ENCODE peak calls at places on chromosomes 4 and X, in four cellular contexts. T, P, D and S are unnamed samples.

GRCh38 chr4:54626113-54626512 is 31.6 kb upstream of the KIT start:
- DNase-seq in T (no peak), P (no peak), D (no peak), S (no peak)

GRCh38 chr4:87058272-87059073 is 123.7 kb downstream of the AFF1 start:
- DNase-seq in T (no peak), P (peak), D (no peak), S (no peak)

GRCh38 chrX:100883654-100884053 is 9.5 kb upstream of the NOX1 start:
- DNase-seq in T (peak), P (no peak), D (no peak), S (no peak)

GRCh38 chr4:150173854-150174398 is 95.7 kb downstream of the DCLK2 start:
- DNase-seq in T (peak), P (no peak), D (no peak), S (no peak)

GRCh38 chr4:25532579-25532978 is 123.1 kb upstream of the SLC34A2 start:
- DNase-seq in T (no peak), P (no peak), D (no peak), S (no peak)

GRCh38 chrX:71545364-71545763 is 12.5 kb downstream of the OGT start:
- DNase-seq in T (no peak), P (peak), D (no peak), S (no peak)

GRCh38 chr4:147739239-147739823 is 7.4 kb downstream of the ARHGAP10 start:
- DNase-seq in T (no peak), P (no peak), D (no peak), S (no peak)

GRCh38 chrX:6163761-6164160 is 64.9 kb downstream of the NLGN4X start:
- DNase-seq in T (no peak), P (no peak), D (no peak), S (no peak)

GRCh38 chr4:21882050-21882839 is 66.3 kb downstream of the KCNIP4 start:
- DNase-seq in T (no peak), P (no peak), D (no peak), S (peak)

GRCh38 chr4:136864580-136865185 is 667.6 kb downstream of the PCDH18 start:
- DNase-seq in T (peak), P (peak), D (peak), S (peak)

GRCh38 chr4:87884976-87885574 is 52.3 kb downstream of the MEPE start:
- DNase-seq in T (no peak), P (no peak), D (no peak), S (no peak)

GRCh38 chr4:182188622-182189021 is 54.6 kb upstream of the TENM3 start:
- DNase-seq in T (no peak), P (no peak), D (no peak), S (peak)

GRCh38 chrX:56745019-56745418 is 16.0 kb downstream of the NBDY start:
- DNase-seq in T (peak), P (no peak), D (no peak), S (peak)

GRCh38 chrX:102129473-102129872 is 4.0 kb downstream of the TCEAL2 start:
- DNase-seq in T (peak), P (no peak), D (no peak), S (peak)

GRCh38 chr4:54226399-54227260 is 2.5 kb upstream of the PDGFRA start:
- DNase-seq in T (no peak), P (no peak), D (no peak), S (peak)

GRCh38 chrX:13380230-13380629 is 60.4 kb upstream of the ATXN3L start:
- DNase-seq in T (peak), P (no peak), D (no peak), S (peak)
- TF ChIP-seq FOS in T (peak), P (no peak), D (no peak), S (no peak)

DNA sequence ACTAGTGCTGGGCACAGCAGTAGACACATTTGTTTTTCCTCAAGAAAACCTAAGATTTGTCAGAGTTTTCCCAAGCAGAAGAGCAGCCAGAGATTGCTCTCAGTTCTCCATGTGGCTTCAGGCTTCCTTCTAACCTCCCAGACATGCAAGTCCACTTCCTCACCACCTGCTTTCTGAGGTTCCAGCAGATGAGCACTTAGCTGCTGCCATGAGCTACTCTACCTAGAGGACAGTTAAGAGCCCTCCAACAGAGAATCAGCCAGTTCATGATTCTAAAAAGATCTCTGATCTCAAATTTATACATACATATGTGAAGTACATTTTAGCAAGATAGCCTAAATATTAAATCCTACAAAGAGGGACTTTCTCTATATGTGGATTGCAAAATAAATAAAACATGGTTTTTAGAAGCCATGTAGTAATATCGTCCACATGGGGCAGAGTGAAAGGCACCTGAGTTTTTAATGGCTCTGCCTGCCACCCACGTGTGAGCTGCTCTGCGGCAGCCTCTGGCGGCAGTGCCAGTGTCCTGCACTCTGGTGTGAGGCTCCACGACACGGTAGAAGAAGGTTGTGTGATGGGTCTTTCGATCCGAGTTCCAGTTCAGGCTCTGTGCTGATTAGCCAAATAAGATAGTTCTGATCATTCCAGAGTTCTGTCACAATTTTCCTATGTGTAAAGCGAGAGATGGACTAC is 10.3 kb downstream of the CYP4V2 start:
- DNase-seq in T (no peak), P (peak), D (no peak), S (peak)
- TF ChIP-seq FOS in T (no peak), P (no peak), D (no peak), S (no peak)

DNA sequence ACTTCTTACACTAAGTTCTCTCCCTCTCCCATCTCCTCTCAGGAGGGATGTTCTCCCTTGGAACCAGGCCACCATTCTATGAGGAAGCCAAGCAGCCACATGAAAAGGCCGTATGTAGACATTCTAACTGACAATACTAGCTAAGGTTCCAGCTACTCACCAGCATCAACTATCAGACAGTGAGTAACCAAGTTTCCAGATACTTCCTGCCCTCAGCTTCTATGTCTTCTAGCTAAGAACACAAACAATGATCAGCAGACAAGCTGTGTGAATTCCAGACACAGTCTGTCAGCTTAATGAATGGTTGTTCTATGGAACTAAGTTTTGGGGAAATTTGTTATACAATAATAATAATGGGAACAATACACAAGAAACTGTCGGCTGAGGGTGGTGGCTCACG is 50.8 kb downstream of the SMIM14 start:
- DNase-seq in T (peak), P (no peak), D (no peak), S (peak)
- TF ChIP-seq FOS in T (no peak), P (no peak), D (no peak), S (peak)

DNA sequence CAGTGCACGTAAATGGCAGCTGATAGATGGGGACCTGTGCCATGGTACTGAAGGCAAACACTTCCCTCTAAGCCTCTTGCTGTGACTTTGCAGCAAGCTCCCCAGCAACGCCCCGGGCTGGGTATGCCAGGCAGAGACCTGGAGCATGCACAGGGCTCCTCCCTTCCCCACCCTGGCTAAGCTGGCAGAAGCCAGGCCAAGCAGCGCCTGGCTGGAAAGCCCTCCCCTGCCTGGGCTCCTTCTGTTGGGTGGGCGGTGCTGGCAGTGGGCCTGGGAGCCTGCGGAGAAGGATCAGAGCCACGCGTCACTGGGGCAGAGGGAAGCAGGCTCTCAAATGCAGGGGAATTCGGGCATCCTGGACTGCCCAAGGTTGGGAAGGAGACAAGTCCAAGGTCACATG is 3.6 kb downstream of the ATP2B3 start:
- DNase-seq in T (no peak), P (no peak), D (no peak), S (peak)
- TF ChIP-seq FOS in T (no peak), P (no peak), D (no peak), S (no peak)

GRCh38 chr4:157048248-157048647 is 27.7 kb upstream of the GLRB start:
- DNase-seq in T (no peak), P (no peak), D (no peak), S (peak)
- TF ChIP-seq FOS in T (no peak), P (no peak), D (no peak), S (no peak)

GRCh38 chr4:119518230-119518892 is 110.2 kb downstream of the PDE5A start:
- DNase-seq in T (no peak), P (no peak), D (no peak), S (no peak)

GRCh38 chr4:119512398-119512797 is 116.2 kb downstream of the PDE5A start:
- DNase-seq in T (no peak), P (no peak), D (no peak), S (no peak)

GRCh38 chr4:119518915-119519410 is 109.6 kb downstream of the PDE5A start:
- DNase-seq in T (no peak), P (no peak), D (no peak), S (no peak)

GRCh38 chr4:119521306-119521705 is 107.3 kb downstream of the PDE5A start:
- DNase-seq in T (no peak), P (no peak), D (no peak), S (no peak)

DNA sequence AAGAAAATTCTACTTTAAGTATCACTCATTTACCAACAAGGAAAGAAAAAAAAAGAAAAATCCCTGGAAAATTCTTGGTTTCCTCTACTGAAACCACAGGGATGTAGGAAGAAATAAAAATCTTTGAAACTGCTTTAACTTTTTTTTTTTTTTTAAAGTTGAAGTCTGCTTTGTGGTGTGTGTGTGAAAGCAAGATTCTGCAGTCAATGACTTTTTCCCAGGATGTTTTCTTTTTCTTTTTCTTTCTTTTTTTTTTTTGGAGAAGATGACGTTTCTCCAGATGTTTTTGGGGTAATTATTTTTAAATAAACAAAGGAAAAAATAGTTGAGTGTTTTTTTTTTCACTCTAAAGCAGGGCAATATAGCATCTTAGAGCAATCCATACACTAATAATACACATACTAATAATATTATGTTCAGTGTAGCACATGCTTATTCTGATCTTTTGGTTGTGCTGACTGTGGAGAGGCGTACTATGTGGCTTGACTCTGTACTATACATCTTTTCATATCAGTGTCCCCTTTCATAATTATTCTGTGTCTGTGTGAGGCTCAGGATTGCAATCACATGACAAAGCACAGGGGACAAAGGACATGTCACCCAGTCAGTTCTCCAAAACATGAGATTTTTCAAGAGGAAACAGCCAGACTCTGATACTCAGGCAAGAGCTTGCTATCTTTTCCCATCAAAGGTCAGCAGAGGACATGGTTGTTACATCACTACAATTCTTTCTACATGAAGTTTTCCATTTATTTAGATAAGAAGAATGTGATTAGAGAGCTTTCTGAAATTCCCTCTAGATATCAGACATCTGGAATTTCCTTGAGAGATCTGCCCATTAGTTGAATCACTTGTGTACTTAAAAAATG is 111.0 kb downstream of the PDE5A start:
- DNase-seq in T (peak), P (no peak), D (no peak), S (peak)
- TF ChIP-seq FOS in T (no peak), P (no peak), D (no peak), S (no peak)

GRCh38 chrX:11171956-11172355 is 60.8 kb downstream of the HCCS start:
- DNase-seq in T (no peak), P (no peak), D (no peak), S (no peak)

DNA sequence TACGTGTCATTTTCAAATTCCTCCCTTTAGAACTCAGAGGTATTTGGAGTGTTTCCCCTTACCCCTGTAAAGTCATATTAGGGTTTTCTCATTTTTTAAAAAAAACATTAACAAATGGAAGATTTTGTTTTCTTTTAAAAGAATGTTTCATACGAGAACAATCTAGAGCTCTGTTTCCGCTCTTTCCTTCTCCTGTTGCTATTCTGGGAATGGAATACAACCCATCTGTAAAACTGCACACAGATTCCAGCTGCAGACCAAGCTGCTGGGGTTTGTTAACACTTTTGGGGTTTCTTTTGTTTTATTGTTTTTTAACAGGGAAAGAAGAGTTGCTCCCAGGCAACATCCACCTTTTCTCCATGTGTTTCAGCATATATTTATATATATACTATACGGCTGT is 61.3 kb downstream of the HCCS start:
- DNase-seq in T (no peak), P (no peak), D (no peak), S (no peak)
- TF ChIP-seq FOS in T (no peak), P (no peak), D (no peak), S (no peak)

GRCh38 chr4:47122592-47123291 is 91.4 kb downstream of the GABRB1 start:
- DNase-seq in T (peak), P (peak), D (peak), S (peak)
- TF ChIP-seq FOS in T (no peak), P (no peak), D (no peak), S (no peak)

GRCh38 chr4:8345946-8346814 is 76.6 kb downstream of the HTRA3 start:
- DNase-seq in T (no peak), P (no peak), D (no peak), S (no peak)

GRCh38 chr4:8346838-8347605 is 77.5 kb downstream of the HTRA3 start:
- DNase-seq in T (peak), P (no peak), D (no peak), S (no peak)

GRCh38 chr4:8348071-8348470 is 78.5 kb downstream of the HTRA3 start:
- DNase-seq in T (no peak), P (no peak), D (no peak), S (no peak)

GRCh38 chr4:8349664-8350225 is 80.2 kb downstream of the HTRA3 start:
- DNase-seq in T (no peak), P (no peak), D (no peak), S (no peak)

DNA sequence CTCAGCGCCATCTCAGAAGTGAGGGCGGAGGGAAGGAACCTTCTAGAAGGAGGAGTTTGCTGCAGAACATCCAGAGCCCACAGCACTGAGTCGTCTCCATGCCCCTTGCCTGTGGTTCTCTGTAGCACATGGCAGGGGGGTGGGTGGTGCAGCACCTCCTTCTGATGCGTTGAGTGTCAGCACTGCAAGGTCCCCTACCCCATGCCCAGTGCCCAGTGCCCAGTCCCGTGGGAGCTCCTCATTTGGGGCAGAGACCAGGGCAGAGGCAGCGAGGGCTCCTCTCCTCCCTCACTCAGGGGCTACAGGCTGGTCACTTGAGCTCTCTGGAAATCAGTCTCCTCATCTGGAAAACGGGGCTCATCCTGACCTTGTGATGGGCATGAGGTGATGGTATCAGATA is 78.1 kb downstream of the HTRA3 start:
- DNase-seq in T (no peak), P (no peak), D (no peak), S (no peak)
- TF ChIP-seq FOS in T (no peak), P (no peak), D (no peak), S (no peak)

GRCh38 chr4:184534511-184535391 is 60.4 kb upstream of the IRF2 start:
- DNase-seq in T (peak), P (no peak), D (peak), S (peak)

GRCh38 chr4:184536881-184537248 is 62.5 kb upstream of the IRF2 start:
- DNase-seq in T (no peak), P (peak), D (no peak), S (no peak)

GRCh38 chr4:184538023-184538599 is 63.8 kb upstream of the IRF2 start:
- DNase-seq in T (peak), P (peak), D (peak), S (peak)

GRCh38 chr4:184537269-184538022 is 63.1 kb upstream of the IRF2 start:
- DNase-seq in T (peak), P (peak), D (peak), S (peak)

GRCh38 chr4:184536070-184536880 is 61.9 kb upstream of the IRF2 start:
- DNase-seq in T (no peak), P (no peak), D (no peak), S (no peak)
- TF ChIP-seq FOS in T (no peak), P (no peak), D (no peak), S (no peak)